ENCODE peak calls at places on chromosomes 11 and 22, in six cellular contexts. E, V, S, K, U and W are unnamed samples. For H3K9me3, the result is how much of the 10 kb centered on the place peaks cover.

GRCh38 chr22:38402204-38402603 is 52.8 kb downstream of the KCNJ4 start:
- DNase-seq in S (no peak), K (no peak), E (no peak), V (no peak), U (no peak), W (no peak)

GRCh38 chr11:62708423-62709261 is 1.2 kb downstream of the GNG3 start:
- DNase-seq in K (no peak), E (no peak), V (peak), U (peak), S (peak), W (no peak)

GRCh38 chr11:72736452-72737069 is 15.6 kb downstream of the ARAP1 start:
- DNase-seq in E (peak), U (peak), S (no peak), V (peak), K (no peak), W (peak)

GRCh38 chr11:60914620-60915249 is 777 bp downstream of the TMEM109 start:
- DNase-seq in V (peak), U (peak), E (peak), S (peak), K (peak), W (peak)

GRCh38 chr22:38850941-38851849 is 7.4 kb upstream of the NPTXR start:
- DNase-seq in S (no peak), U (peak), E (peak), V (no peak), K (no peak), W (no peak)

GRCh38 chr22:38228873-38229740 is 27.3 kb downstream of the MAFF start:
- DNase-seq in S (peak), V (no peak), U (peak), K (no peak), E (peak), W (no peak)

GRCh38 chr11:61968758-61969390 is 1.4 kb upstream of the FTH1 start:
- DNase-seq in V (peak), S (no peak), U (no peak), E (no peak), K (no peak), W (no peak)

GRCh38 chr22:34886391-34886790 is 179.6 kb upstream of the ISX start:
- DNase-seq in E (no peak), V (no peak), K (no peak), U (no peak), S (no peak), W (no peak)

GRCh38 chr11:61472282-61472681 is 36.3 kb upstream of the LRRC10B start:
- DNase-seq in K (no peak), E (peak), S (peak), U (no peak), V (peak), W (no peak)

GRCh38 chr11:35934981-35935380 is 8.9 kb upstream of the LDLRAD3 start:
- DNase-seq in K (no peak), S (no peak), E (no peak), U (no peak), V (no peak), W (no peak)

GRCh38 chr11:79427126-79427525 is 13.7 kb downstream of the TENM4 start:
- DNase-seq in S (no peak), V (no peak), E (no peak), U (no peak), K (no peak), W (no peak)

GRCh38 chr11:116643521-116643920 is 129.3 kb downstream of the BUD13 start:
- DNase-seq in S (peak), E (no peak), V (no peak), K (no peak), U (no peak), W (no peak)

GRCh38 chr11:4551346-4551979 is 6.5 kb downstream of the OR52M1 start:
- DNase-seq in E (peak), V (no peak), U (peak), K (peak), S (no peak), W (no peak)

GRCh38 chr22:37019309-37020191 is at the start of the genes MPST and TST:
- DNase-seq in E (peak), K (peak), S (peak), V (peak), U (peak), W (peak)

GRCh38 chr11:85752201-85752889 is 58.6 kb downstream of the SYTL2 start:
- DNase-seq in K (no peak), E (no peak), V (no peak), S (no peak), U (no peak), W (no peak)

GRCh38 chr11:33893711-33894401 is 2.0 kb upstream of the LMO2 start:
- DNase-seq in E (no peak), U (no peak), K (no peak), V (no peak), S (no peak), W (peak)

DNA sequence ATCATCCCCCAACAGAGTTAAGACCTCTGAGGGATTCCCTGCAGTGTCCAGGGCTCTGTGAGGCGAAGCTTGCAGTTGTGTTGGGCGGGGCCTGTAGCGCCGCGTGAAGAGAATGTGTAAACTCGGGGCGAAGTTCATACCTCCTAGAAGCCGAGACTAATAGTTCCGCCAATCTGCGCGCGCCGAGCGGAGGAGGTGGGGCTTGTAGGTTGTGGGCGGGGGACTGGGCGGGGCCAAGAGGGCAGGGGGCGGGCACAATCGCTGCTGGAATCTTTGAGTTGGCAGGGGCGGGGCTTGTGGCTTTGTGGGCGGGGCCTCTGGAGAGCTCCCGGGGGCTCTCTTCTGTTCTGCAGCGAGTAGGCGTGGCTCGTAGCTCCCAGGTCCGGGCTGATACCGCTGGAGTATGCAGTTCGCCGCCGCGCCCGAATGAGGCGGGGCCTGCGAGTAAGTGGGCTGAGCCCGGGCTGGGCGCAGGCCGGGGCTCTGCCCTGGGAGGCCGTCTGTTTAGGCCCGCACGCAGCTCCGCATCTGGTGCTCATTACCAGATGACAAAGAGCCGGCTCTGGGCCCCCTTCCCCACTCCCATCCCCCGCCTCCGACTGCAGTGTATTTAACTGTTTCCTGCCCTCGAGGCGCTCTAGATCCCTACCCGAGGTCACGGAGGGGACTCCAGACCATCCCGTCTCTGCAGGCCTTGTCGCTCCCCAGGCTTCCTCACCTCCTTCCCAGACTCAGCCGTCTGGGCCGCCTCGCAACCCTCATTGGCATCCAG is 4.1 kb downstream of the CD248 start:
- DNase-seq in K (peak), V (peak), U (peak), E (peak), S (peak), W (peak)
- H3K4me3 ChIP-seq in K (peak), V (peak), U (peak), E (peak), S (peak), W (peak)

DNA sequence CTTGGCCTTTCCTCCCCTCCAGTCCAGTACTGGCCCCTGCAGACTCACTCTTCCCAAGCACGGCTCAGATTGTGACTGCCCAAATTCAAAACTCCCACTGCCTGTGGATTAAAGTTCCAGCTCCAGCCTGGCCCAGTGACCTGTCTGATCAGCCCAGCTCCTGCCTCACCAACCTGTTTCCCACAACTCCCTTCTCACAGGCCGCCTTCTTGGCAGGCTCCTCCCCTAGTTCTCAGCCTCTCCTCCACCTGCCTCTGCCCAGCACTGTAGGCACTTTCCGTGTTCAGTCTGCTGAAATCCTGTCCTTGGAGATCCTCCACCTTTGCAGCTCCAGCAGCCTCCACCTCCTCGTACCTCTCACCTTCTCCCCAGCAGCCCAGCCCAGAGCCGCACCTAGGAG is 68.6 kb downstream of the MICAL2 start:
- DNase-seq in V (no peak), K (no peak), U (peak), S (peak), E (no peak), W (no peak)
- H3K27ac ChIP-seq in V (peak), K (no peak), U (peak), S (peak), E (peak), W (no peak)

GRCh38 chr22:47278655-47279054 is 516.2 kb downstream of the TBC1D22A start:
- DNase-seq in S (no peak), E (no peak), U (no peak), V (peak), K (no peak), W (no peak)

GRCh38 chr22:47276219-47276843 is 513.9 kb downstream of the TBC1D22A start:
- DNase-seq in U (no peak), K (no peak), E (no peak), S (no peak), V (peak), W (no peak)

GRCh38 chr22:47279337-47279736 is 516.9 kb downstream of the TBC1D22A start:
- DNase-seq in E (no peak), U (no peak), K (no peak), S (no peak), V (no peak), W (no peak)

GRCh38 chr22:47277001-47277400 is 514.6 kb downstream of the TBC1D22A start:
- DNase-seq in E (no peak), S (no peak), V (peak), K (no peak), U (no peak), W (no peak)

GRCh38 chr22:47277511-47277910 is 515.1 kb downstream of the TBC1D22A start:
- DNase-seq in U (no peak), E (no peak), K (no peak), S (no peak), V (peak), W (no peak)
- H3K9me3 ChIP-seq in U (under half), E (under half), K (under half), S (under half), V (under half), W (under half)

GRCh38 chr11:124646148-124646547 is 23.5 kb downstream of the TBRG1 start:
- DNase-seq in E (no peak), K (no peak), S (no peak), U (no peak), V (no peak), W (no peak)

GRCh38 chr11:124643605-124644425 is 21.2 kb downstream of the TBRG1 start:
- DNase-seq in V (no peak), U (no peak), E (peak), K (no peak), S (no peak), W (no peak)

GRCh38 chr11:124643042-124643604 is 20.5 kb downstream of the TBRG1 start:
- DNase-seq in U (no peak), V (no peak), K (no peak), S (no peak), E (no peak), W (no peak)

GRCh38 chr11:124642628-124643027 is 20.0 kb downstream of the TBRG1 start:
- DNase-seq in E (no peak), U (no peak), S (no peak), V (no peak), K (no peak), W (no peak)

DNA sequence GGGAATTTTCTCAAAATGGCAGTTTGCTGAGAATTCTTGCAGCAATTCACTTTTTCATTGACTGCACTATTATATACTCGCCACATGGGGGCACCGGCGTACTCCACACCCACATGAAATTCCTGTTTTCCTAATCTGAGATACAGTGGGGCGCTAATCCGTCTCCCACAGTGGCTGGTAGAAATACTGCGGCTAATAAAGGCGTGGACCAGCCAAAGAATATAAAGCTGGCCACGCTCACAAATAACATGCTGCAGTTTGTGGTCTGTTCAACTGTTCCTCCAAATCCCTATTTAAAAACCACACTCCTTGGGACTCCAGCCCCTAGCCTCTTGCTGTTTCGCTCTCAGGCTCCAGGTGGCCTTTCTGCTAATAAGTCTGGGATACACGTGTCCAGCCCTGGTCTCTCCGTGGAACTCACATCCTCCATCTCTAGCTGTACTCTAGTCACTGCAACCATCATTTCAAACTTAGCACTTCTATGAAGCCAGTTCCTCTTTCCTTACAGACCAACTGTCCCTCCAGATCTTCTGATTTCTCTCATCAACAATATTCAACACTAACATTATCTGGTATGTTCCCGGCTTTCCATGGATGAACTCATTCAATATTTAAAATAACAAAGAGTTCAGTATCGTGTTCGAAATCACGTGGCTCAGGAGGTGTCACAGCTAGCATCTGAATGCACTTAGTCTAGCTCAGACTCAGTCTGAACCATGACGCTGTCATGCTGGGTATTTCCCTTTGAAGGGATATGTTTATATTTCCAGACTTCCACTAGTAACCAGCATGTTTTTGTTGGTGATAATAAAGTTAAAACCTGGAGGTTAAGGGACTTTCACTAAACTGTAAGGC is 22.0 kb downstream of the TBRG1 start:
- DNase-seq in V (peak), U (peak), S (peak), E (peak), K (peak), W (peak)
- H3K4me3 ChIP-seq in V (no peak), U (no peak), S (no peak), E (peak), K (no peak), W (no peak)

DNA sequence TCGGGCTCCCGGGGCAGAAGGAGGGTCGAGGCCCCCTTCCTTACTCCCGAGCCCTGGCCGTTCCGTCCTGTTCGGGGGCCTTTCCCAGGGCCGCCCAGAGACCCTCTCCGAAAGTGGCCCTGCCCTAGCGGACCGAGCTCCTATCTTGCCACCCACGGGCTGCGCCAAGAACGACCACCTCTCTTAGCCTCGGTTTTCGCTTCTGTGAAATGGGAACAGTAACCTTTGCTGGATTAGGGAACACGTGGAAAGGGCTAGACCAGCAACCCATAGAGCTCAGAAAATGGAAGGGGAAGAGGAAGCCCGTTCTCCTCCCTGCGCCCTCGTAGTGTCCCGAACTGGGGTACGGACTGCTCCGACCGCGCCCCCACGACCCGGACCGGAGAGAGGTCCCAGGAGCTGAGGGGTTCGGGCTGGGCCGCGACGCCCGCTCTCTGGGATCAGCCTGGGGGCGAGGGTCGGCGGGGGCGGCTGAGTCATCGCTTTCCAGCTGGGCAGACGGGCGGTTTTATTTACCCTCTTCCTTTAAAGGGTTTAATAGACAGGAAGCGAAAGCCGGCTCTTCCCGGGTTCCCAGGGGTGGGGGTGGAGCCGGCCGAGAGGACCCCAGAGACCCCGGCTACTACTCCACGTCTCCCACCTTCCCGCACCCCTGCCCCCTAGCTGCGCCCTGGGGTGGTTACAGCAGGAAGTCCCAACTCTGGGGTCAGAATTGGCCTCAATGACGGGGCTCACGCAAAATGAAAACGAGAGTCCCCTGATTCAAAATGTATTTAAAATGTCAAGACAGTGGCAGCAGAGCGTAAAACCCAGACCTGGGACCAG is 872 bp upstream of the PHLDA2 start:
- DNase-seq in S (peak), K (peak), V (peak), E (peak), U (peak), W (no peak)
- H3K27ac ChIP-seq in S (peak), K (no peak), V (peak), E (peak), U (peak), W (peak)

GRCh38 chr22:48753752-48754517 is 1073.7 kb downstream of the BRD1 start:
- DNase-seq in V (peak), U (no peak), K (no peak), E (no peak), S (peak), W (no peak)

GRCh38 chr22:48756146-48757111 is 1071.2 kb downstream of the BRD1 start:
- DNase-seq in K (no peak), S (peak), E (no peak), V (peak), U (no peak), W (no peak)

GRCh38 chr22:48753381-48753730 is 1074.3 kb downstream of the BRD1 start:
- DNase-seq in U (no peak), S (no peak), E (no peak), K (no peak), V (peak), W (no peak)

GRCh38 chr22:48755332-48755949 is 1072.2 kb downstream of the BRD1 start:
- DNase-seq in U (no peak), S (peak), V (peak), E (no peak), K (no peak), W (no peak)

DNA sequence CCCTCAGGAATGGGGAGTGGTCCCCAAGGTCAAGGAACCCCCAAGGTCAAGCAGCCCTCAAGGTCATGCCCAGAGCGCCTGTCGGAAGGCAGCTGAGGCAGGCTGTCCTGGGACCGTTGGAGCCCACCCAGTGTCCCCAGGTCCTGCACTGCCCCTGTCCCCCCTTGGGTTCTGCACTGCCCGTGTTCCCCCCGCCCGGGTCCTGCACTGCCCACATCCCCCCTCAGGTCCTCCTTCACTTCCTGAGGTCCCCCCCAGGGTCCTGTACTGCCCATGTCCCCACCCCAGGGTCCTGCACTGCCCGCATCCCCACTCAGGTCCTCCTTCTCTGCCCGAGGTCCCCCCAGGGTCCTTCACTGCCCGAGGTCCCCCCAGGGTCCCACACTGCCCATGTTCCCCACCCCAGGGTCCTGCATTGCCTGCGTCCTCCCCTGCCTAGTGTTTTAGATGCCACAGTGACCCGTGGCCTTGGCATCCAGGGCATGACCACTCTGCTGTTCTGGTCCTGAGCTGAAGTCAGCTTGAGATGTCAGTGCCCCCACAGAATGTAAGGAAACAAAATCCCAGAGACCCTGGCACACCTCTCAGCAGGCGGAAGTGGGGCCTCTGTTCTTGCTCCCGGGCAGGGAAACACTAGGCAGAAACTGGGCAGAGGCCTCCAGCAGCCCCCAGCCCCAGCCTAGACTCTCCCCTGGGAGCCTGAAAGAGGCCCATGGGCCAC is 1072.9 kb downstream of the BRD1 start:
- DNase-seq in E (no peak), S (peak), U (no peak), V (peak), K (no peak), W (no peak)
- H3K9me3 ChIP-seq in E (half or more), S (under half), U (under half), V (under half), K (under half), W (under half)

DNA sequence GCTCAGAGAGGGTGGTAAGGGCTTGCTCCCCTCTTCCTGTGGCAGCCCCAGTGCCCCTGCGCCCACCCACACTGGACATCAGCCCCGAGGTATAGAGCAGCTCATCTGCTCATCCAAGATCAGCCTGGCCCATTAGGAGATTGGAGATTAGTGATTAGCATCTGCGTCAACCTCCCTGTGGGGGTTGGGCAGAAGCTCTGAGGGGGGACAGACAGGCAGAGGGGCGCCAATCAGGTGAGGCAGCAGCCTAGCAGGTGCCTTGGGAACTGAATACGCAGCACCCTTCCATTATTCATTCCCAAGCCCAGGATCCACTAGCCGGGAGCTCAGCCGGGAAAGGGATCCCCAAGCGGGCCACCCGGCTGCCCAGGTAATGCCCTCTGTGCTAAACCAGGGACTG is 11.0 kb downstream of the SMTN start:
- DNase-seq in K (no peak), V (no peak), S (no peak), U (no peak), E (no peak), W (no peak)
- H3K4me3 ChIP-seq in K (no peak), V (peak), S (no peak), U (no peak), E (no peak), W (no peak)

GRCh38 chr11:68546555-68546954 is 86.0 kb downstream of the PPP6R3 start:
- DNase-seq in U (no peak), E (peak), K (no peak), V (no peak), S (no peak), W (no peak)

GRCh38 chr11:68542617-68543016 is 82.1 kb downstream of the PPP6R3 start:
- DNase-seq in K (no peak), U (no peak), S (no peak), E (peak), V (peak), W (no peak)

GRCh38 chr11:68543594-68543993 is 83.0 kb downstream of the PPP6R3 start:
- DNase-seq in V (no peak), K (no peak), U (no peak), E (no peak), S (no peak), W (no peak)

GRCh38 chr11:68545347-68545746 is 84.8 kb downstream of the PPP6R3 start:
- DNase-seq in E (no peak), U (no peak), S (no peak), K (no peak), V (no peak), W (no peak)

GRCh38 chr11:68545796-68546195 is 85.2 kb downstream of the PPP6R3 start:
- DNase-seq in S (no peak), U (no peak), V (no peak), K (no peak), E (no peak), W (no peak)
- H3K27ac ChIP-seq in S (no peak), U (no peak), V (peak), K (no peak), E (no peak), W (no peak)